ENCODE peak calls at places on chromosomes 11 and 22, in ten cellular contexts. L is transverse colon, Y is breast epithelium, B is K562, C is HCT116, D is upper lobe of left lung, Z is prostate gland, N is SK-N-SH, M is sigmoid colon, J is spleen. F is an unnamed sample.

GRCh38 chr22:44025171-44026065 is 1.3 kb downstream of the PARVB start:
- DNase-seq in Y (peak; percentile 19), M (no peak), J (peak; percentile 88), L (peak; percentile 83), D (peak; percentile 67), N (no peak), Z (no peak), C (no peak), B (peak; percentile 50), F (peak; percentile 73)

GRCh38 chr11:135033545-135033944 is 621.5 kb upstream of the B3GAT1 start:
- DNase-seq in J (no peak), B (no peak), N (peak; percentile 54), D (no peak), M (no peak), Y (no peak), C (no peak), L (no peak), Z (no peak), F (no peak)

GRCh38 chr11:42806191-42806590 is 505.6 kb upstream of the API5 start:
- DNase-seq in Z (no peak), M (no peak), B (no peak), L (no peak), N (no peak), Y (no peak), C (no peak), J (no peak), D (no peak), F (no peak)

GRCh38 chr11:40921256-40921655 is 538.2 kb downstream of the LRRC4C start:
- DNase-seq in L (no peak), Z (no peak), B (no peak), J (no peak), M (no peak), C (no peak), Y (no peak), N (no peak), D (no peak), F (no peak)

GRCh38 chr11:57662893-57663292 is 5.0 kb upstream of the ZDHHC5 start:
- DNase-seq in C (no peak), J (no peak), L (no peak), M (no peak), Y (no peak), D (no peak), N (no peak), B (no peak), Z (no peak), F (no peak)

GRCh38 chr22:45318558-45319318 is 9.0 kb downstream of the FAM118A start:
- DNase-seq in Y (no peak), D (no peak), L (no peak), Z (no peak), J (no peak), M (no peak), B (no peak), C (no peak), N (no peak), F (peak; percentile 25)

GRCh38 chr11:35523861-35524260 is 1.6 kb downstream of the PAMR1 start:
- DNase-seq in J (no peak), L (no peak), Z (no peak), Y (no peak), M (no peak), D (no peak), B (no peak), C (no peak), N (no peak), F (no peak)

GRCh38 chr11:65522640-65523322 is 2.1 kb upstream of the SCYL1 start:
- DNase-seq in N (no peak), D (no peak), C (no peak), Y (no peak), J (peak; percentile 76), B (no peak), M (no peak), Z (no peak), L (no peak), F (no peak)

GRCh38 chr11:68855205-68855978 is 13.7 kb upstream of the CPT1A start:
- DNase-seq in D (peak; percentile 90), C (no peak), Z (peak; percentile 35), B (no peak), Y (no peak), J (peak; percentile 90), L (peak; percentile 41), M (no peak), N (peak; percentile 75), F (peak; percentile 51)

GRCh38 chr11:68459886-68460740 is 439 bp upstream of the PPP6R3 start:
- DNase-seq in C (peak; percentile 96), Y (peak; percentile 99), J (peak; percentile 97), B (peak; percentile 99), L (peak; percentile 96), N (peak; percentile 99), D (peak; percentile 97), Z (peak; percentile 98), M (peak; percentile 99), F (peak; percentile 92)

GRCh38 chr11:1126491-1126926 is 31.2 kb upstream of the MUC5AC start:
- DNase-seq in Y (no peak), D (peak; percentile 49), L (peak; percentile 6), N (peak; percentile 8), J (no peak), B (no peak), C (no peak), Z (no peak), M (peak; percentile 40), F (no peak)

DNA sequence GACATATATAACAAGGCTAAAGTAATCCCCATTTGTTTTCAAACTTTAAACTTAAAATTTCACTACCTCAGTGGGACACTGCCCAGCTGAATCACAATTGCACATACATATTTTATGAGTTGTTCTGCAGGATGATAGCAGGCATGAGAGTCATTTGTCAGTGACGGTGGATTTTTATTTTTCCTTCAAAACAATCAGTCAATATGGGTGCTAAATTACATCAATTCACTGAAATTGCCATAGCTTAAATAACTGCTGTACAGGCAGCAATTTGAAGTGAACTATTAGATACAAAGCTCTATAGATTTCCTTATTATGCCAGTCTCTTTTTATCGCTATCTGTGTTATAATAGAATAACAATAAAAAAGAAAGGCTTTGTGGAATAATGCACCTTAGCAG is 784.6 kb upstream of the ANO3 start:
- DNase-seq in L (no peak), B (no peak), D (no peak), Y (no peak), Z (no peak), M (no peak), C (no peak), N (no peak), J (no peak), F (no peak)
- TF ChIP-seq POLR2AphosphoS5 in L (no peak), B (no peak), D (no peak), Y (no peak), Z (no peak), M (no peak), C (no peak), N (no peak), J (no peak), F (no peak)

GRCh38 chr11:61712301-61712700 is 32.1 kb downstream of the DAGLA start:
- DNase-seq in M (no peak), Z (no peak), J (no peak), C (no peak), N (peak; percentile 53), D (no peak), L (no peak), B (no peak), Y (no peak), F (no peak)
- H3K4me3 ChIP-seq in M (no peak overlapping the region), Z (no peak overlapping the region), J (no peak overlapping the region), C (no peak overlapping the region), N (no peak overlapping the region), D (no peak overlapping the region), L (no peak overlapping the region), B (no peak overlapping the region), Y (no peak overlapping the region), F (no peak overlapping the region)

GRCh38 chr11:27088353-27088752 is 47.7 kb downstream of the BBOX1 start:
- DNase-seq in Y (no peak), J (no peak), M (no peak), D (no peak), Z (peak; percentile 36), N (no peak), L (no peak), C (no peak), B (no peak), F (no peak)

GRCh38 chr11:27085115-27085514 is 44.5 kb downstream of the BBOX1 start:
- DNase-seq in D (no peak), N (no peak), B (no peak), Y (no peak), C (no peak), M (no peak), J (no peak), L (no peak), Z (no peak), F (no peak)

GRCh38 chr11:27085605-27086004 is 45.0 kb downstream of the BBOX1 start:
- DNase-seq in D (no peak), L (no peak), J (no peak), C (no peak), Z (no peak), Y (no peak), N (no peak), B (no peak), M (no peak), F (no peak)

GRCh38 chr11:27089746-27090145 is 49.1 kb downstream of the BBOX1 start:
- DNase-seq in B (no peak), Z (no peak), J (no peak), M (no peak), L (no peak), Y (no peak), N (no peak), C (no peak), D (no peak), F (no peak)

GRCh38 chr11:27087425-27087824 is 46.8 kb downstream of the BBOX1 start:
- DNase-seq in D (no peak), N (no peak), B (no peak), L (no peak), M (no peak), C (no peak), J (no peak), Z (no peak), Y (no peak), F (no peak)
- TF ChIP-seq POLR2AphosphoS5 in D (no peak), N (no peak), B (no peak), L (no peak), M (no peak), C (no peak), J (no peak), Z (no peak), Y (no peak), F (no peak)

GRCh38 chr11:86955111-86955673 is at the start of gene FZD4:
- DNase-seq in Y (peak; percentile 77), M (peak; percentile 95), D (peak; percentile 98), C (peak; percentile 48), L (peak; percentile 93), B (peak; percentile 97), N (peak; percentile 98), J (peak; percentile 91), Z (peak; percentile 90), F (no peak)

GRCh38 chr11:86951706-86952105 is 3.5 kb downstream of the FZD4 start:
- DNase-seq in L (no peak), M (no peak), B (no peak), Z (no peak), D (no peak), Y (no peak), J (no peak), N (no peak), C (no peak), F (no peak)

GRCh38 chr11:86954288-86955110 is 696 bp downstream of the FZD4 start:
- DNase-seq in Z (no peak), Y (no peak), N (peak; percentile 71), M (peak; percentile 72), J (no peak), L (peak; percentile 14), B (peak; percentile 23), D (peak; percentile 44), C (no peak), F (no peak)

GRCh38 chr11:86952221-86952875 is 2.8 kb downstream of the FZD4 start:
- DNase-seq in N (no peak), B (no peak), Y (no peak), Z (peak; percentile 55), D (no peak), M (no peak), C (no peak), L (no peak), J (no peak), F (no peak)

GRCh38 chr11:86952933-86953637 is 2.1 kb downstream of the FZD4 start:
- DNase-seq in L (no peak), D (no peak), N (no peak), Z (no peak), Y (no peak), B (no peak), M (no peak), J (no peak), C (no peak), F (no peak)
- H3K4me3 ChIP-seq in L (peak overlapping the region; percentile 51), D (peak overlapping the region; percentile 97), N (no peak overlapping the region), Z (peak overlapping the region; percentile 91), Y (peak overlapping the region; percentile 95), B (no peak overlapping the region), M (peak overlapping the region; percentile 75), J (peak overlapping the region; percentile 92), C (no peak overlapping the region), F (no peak overlapping the region)